ENCODE peak calls at places on chromosomes 11 and 22, in six cellular contexts. E is foreskin fibroblast, Y is left ventricle myocardium inferior, W is fibroblast of pulmonary artery, F is ascending aorta, S is A549. P is an unnamed sample.

GRCh38 chr11:70399681-70400112 is 1.4 kb downstream of the CTTN start:
- DNase-seq in F (peak), S (peak), E (peak), W (peak), Y (peak), P (no peak)

GRCh38 chr22:44935724-44936123 is 74.1 kb downstream of the PHF21B start:
- DNase-seq in S (no peak), E (no peak), Y (peak), W (no peak), F (no peak), P (no peak)

GRCh38 chr11:46055371-46055770 is 65.9 kb downstream of the PHF21A start:
- DNase-seq in S (no peak), F (no peak), W (peak), E (peak), Y (no peak), P (no peak)

GRCh38 chr11:9972917-9973504 is 309.1 kb downstream of the SWAP70 start:
- DNase-seq in F (no peak), Y (no peak), E (peak), S (peak), W (peak), P (peak)

GRCh38 chr22:27080191-27080590 is 422.8 kb downstream of the MIAT start:
- DNase-seq in E (no peak), W (no peak), Y (no peak), S (no peak), F (no peak), P (no peak)

GRCh38 chr11:43548921-43549320 is 131.6 kb upstream of the HSD17B12 start:
- DNase-seq in W (no peak), F (no peak), E (no peak), Y (no peak), S (no peak), P (no peak)

GRCh38 chr11:123255909-123256308 is 60.9 kb upstream of the CLMP start:
- DNase-seq in E (no peak), F (no peak), W (peak), S (no peak), Y (no peak), P (no peak)

GRCh38 chr11:83006877-83007330 is 64.8 kb downstream of the RAB30 start:
- DNase-seq in Y (no peak), W (no peak), S (no peak), E (no peak), F (no peak), P (peak)

GRCh38 chr11:3840870-3841425 is at the start of gene RHOG:
- DNase-seq in F (peak), E (peak), Y (peak), W (peak), S (peak), P (peak)

GRCh38 chr11:113663567-113663966 is 42.5 kb downstream of the TMPRSS5 start:
- DNase-seq in E (no peak), Y (no peak), S (no peak), F (no peak), W (no peak), P (no peak)

GRCh38 chr22:24989541-24989951 is 37.0 kb downstream of the KIAA1671 start:
- DNase-seq in S (no peak), W (peak), Y (no peak), F (no peak), E (no peak), P (no peak)

GRCh38 chr11:894575-895201 is 15.9 kb downstream of the CHID1 start:
- DNase-seq in F (no peak), S (no peak), W (no peak), Y (no peak), E (no peak), P (no peak)
- TF ChIP-seq CTCF in F (no peak), S (no peak), W (no peak), Y (no peak), E (no peak), P (peak)

DNA sequence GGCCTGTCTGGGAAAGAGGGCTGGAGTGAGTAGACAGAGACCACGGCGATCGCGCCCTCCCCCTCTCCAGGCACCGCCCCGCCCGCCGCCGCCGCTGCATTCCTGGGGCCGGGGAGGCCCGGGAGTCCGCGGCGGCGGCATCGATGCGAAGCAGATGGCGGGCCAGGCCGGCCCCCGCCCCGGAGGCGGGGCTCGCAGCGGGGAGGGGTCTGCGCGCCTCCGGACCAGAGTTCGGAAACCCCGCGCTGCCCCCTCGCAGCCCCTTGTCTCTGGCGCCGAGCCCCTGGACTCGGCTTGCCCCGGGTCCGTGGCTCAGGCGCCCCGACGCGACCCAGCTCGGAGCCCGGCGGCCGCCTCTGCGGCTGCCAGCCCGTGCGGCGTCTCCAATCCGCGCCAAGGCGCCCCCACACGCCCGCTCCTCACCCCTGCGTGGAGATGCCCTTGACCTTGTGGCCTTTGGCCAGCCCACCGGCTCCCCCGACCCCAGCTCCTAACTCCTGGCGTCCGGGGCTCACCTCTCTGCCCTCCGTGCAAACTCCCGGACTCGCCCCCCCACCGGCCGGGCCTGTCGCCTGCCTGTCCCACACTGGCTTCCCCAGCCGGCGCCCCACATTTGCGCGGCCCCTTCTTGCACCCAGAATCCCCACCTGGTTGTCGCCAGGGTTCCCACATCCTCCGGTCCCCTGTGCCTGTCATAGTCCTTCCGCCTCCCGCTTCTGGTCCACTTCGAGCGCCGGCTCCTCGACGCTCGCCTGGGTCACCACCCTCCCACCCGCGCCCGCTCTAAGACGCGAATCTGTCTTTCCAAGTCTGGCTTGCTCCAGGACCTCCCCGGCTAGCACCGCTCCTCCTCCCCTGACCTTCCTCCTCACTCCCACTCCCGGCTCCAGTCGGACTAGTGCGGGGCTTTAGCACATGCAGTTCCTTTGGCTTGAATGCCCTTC is 1.0 kb downstream of the SCARF2 start:
- DNase-seq in F (no peak), E (peak), W (peak), S (no peak), Y (no peak), P (no peak)
- H3K4me3 ChIP-seq in F (peak), E (peak), W (peak), S (no peak), Y (peak), P (no peak)

GRCh38 chr22:21641417-21641794 is 696 bp upstream of the SDF2L1 start:
- DNase-seq in W (peak), E (peak), Y (no peak), F (peak), S (peak), P (no peak)

GRCh38 chr22:21642584-21643448 is 714 bp downstream of the SDF2L1 start:
- DNase-seq in S (peak), E (peak), Y (no peak), F (no peak), W (peak), P (no peak)

GRCh38 chr22:21643533-21644357 is 1.6 kb downstream of the SDF2L1 start:
- DNase-seq in S (no peak), F (no peak), E (no peak), W (no peak), Y (no peak), P (no peak)

GRCh38 chr22:21640810-21641209 is 1.3 kb upstream of the SDF2L1 start:
- DNase-seq in W (no peak), E (no peak), F (no peak), Y (no peak), S (no peak), P (no peak)

GRCh38 chr22:21641795-21642583 is at the start of gene SDF2L1:
- DNase-seq in Y (peak), W (peak), F (peak), E (peak), S (peak), P (peak)
- TF ChIP-seq CTCF in Y (peak), W (no peak), F (peak), E (no peak), S (no peak), P (no peak)

GRCh38 chr11:73288873-73289707 is 17.0 kb downstream of the P2RY6 start:
- DNase-seq in F (peak), Y (peak), S (peak), W (peak), E (peak), P (no peak)
- H3K4me3 ChIP-seq in F (peak), Y (peak), S (peak), W (no peak), E (no peak), P (peak)

GRCh38 chr22:41830174-41830573 is 2.7 kb upstream of the SREBF2 start:
- DNase-seq in S (no peak), W (no peak), Y (no peak), F (no peak), E (no peak), P (no peak)
- TF ChIP-seq CTCF in S (no peak), W (no peak), Y (no peak), F (no peak), E (no peak), P (peak)

GRCh38 chr22:41383085-41383484 is 1.3 kb downstream of the TEF start:
- DNase-seq in E (no peak), W (no peak), Y (no peak), S (no peak), F (no peak), P (no peak)
- H3K4me3 ChIP-seq in E (peak), W (no peak), Y (peak), S (no peak), F (peak), P (no peak)